ENCODE peak calls at places on chromosomes 11 and 22, in seven cellular contexts. Y is tibial nerve, N is brain microvascular endothelial cell, K is RWPE2, L is lower lobe of right lung, B is PC-3, D is transverse colon. P is an unnamed sample.

GRCh38 chr11:133934599-133935550 is 21.9 kb downstream of the IGSF9B start:
- DNase-seq in Y (peak), N (peak), K (peak), L (no peak), B (peak), D (peak), P (no peak)

GRCh38 chr22:24025475-24025874 is 14.4 kb downstream of the CABIN1 start:
- DNase-seq in Y (no peak), N (no peak), K (no peak), L (no peak), B (no peak), D (no peak), P (no peak)

GRCh38 chr11:32438883-32439487 is 3.6 kb upstream of the WT1 start:
- DNase-seq in Y (no peak), N (no peak), K (no peak), L (no peak), B (no peak), D (no peak), P (no peak)

GRCh38 chr11:28834877-28835276 is 726.7 kb downstream of the METTL15 start:
- DNase-seq in Y (no peak), N (peak), K (peak), L (no peak), B (peak), D (no peak), P (no peak)

GRCh38 chr22:42425337-42425988 is 6.7 kb downstream of the NFAM1 start:
- DNase-seq in Y (no peak), N (no peak), K (no peak), L (no peak), B (no peak), D (no peak), P (no peak)

GRCh38 chr11:100574894-100575769 is 112.0 kb upstream of the ARHGAP42 start:
- DNase-seq in Y (no peak), N (no peak), K (no peak), L (no peak), B (peak), D (no peak), P (no peak)

GRCh38 chr11:65083834-65084597 is at the start of the genes CDCA5 and ZFPL1:
- DNase-seq in Y (peak), N (peak), K (peak), L (peak), B (peak), D (peak), P (peak)

GRCh38 chr11:65887026-65887722 is 1.1 kb downstream of the FIBP start:
- DNase-seq in Y (no peak), N (no peak), K (no peak), L (peak), B (peak), D (peak), P (no peak)

GRCh38 chr11:68574308-68574707 is 110.0 kb upstream of the GAL start:
- DNase-seq in Y (no peak), N (peak), K (no peak), L (no peak), B (peak), D (no peak), P (no peak)

GRCh38 chr11:68579455-68579854 is 104.9 kb upstream of the GAL start:
- DNase-seq in Y (no peak), N (peak), K (no peak), L (no peak), B (peak), D (no peak), P (no peak)

GRCh38 chr11:68569357-68569756 is 108.8 kb downstream of the PPP6R3 start:
- DNase-seq in Y (no peak), N (no peak), K (no peak), L (no peak), B (no peak), D (no peak), P (no peak)

DNA sequence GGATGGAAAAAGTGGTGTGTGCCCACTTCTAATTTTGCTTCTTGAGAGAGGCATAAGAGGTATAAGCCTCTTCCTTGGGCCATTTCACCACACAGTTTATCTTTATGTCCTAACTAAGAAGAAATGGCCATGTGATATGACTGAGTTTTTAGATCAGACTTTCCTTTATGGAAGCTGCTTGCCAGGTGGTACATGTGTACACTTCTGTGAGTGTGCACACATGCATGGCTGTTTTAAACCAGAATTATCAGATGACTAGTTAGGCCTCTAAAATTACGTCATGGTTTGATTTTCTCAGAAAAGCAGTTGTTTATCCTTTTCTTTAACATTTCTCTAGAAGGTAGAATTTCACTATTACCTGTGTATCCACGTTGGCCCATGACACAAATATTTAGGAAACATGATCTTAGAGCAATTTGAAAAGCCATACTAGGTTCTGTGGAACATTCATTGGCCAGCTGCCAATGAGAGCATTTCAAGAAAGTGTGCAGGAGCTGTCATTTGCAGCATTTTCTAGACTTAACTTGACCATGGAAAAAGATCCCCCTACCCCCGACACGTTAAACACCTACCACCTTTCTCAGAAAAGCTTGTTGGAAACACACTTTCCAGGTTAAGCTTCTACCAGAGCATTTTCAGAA is 109.2 kb upstream of the GAL start:
- DNase-seq in Y (no peak), N (no peak), K (no peak), L (no peak), B (no peak), D (no peak), P (no peak)
- H3K27ac ChIP-seq in Y (no peak), N (no peak), K (no peak), L (no peak), B (no peak), D (no peak), P (no peak)

DNA sequence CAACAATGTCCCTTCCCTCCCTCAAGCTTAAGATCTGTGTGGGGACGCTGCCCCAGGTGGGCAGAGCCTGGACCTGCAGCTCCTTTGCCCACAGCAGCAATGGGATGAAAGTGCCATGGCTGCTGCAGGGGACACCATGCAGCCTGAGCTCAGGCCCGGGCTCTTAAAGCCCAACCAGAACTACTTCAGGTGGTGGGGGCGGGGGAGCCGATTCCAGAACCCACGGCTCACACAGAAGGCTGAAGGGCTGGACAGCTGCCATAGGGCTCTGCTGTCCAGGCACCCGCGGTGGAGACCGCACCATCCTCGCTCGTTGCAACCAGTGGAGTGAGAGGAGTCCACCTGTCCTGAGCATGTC is 12.5 kb downstream of the CHID1 start:
- DNase-seq in Y (no peak), N (no peak), K (no peak), L (no peak), B (peak), D (no peak), P (no peak)
- TF ChIP-seq CTCF in Y (no peak), N (peak), K (peak), L (no peak), B (peak), D (no peak), P (no peak)

GRCh38 chr11:121723261-121723741 is 270.5 kb upstream of the SORL1-AS1 start:
- DNase-seq in Y (peak), N (peak), K (no peak), L (no peak), B (no peak), D (no peak), P (peak)
- H3K27ac ChIP-seq in Y (peak), N (no peak), K (no peak), L (no peak), B (no peak), D (peak), P (peak)

DNA sequence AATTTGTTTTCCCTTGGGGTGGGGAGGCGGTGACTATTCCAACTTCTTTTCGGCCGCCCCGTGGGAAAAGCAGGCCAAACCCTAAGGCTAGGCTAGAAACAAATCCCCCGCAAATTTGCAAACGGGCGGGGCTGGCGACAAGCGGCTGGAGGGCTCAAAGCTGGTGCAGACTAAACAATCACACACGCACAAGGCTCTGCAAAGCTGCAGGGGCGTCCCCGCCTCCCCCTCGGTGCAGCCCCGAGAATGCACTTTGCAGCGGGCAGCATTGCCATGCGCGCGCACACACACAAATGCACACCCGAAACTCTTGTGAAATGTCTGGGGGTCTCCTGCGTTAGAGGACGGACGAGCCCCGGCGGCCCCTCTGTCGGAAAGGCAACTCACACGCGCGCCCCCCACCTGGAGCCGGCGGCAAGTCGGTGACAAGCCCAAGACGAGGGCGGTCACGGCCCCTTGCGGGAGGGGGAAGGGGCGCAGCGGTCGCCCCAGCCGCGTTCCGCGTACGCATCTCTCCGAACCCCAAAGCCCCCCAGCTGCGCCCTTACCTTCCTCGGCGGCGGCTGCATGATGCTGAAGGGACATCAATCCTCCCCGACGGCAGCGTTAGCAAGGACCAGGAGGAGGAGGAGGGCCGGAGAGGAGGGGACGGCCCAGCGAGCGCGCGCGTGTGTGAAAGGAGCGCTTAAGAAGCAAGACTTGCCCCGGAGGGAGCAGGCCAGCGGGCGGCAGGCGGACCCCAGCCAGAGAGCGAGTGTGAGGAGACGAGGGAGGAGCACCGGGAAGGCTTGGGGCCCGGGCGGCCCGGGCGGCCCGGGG is 600 bp downstream of the FCHSD2 start:
- DNase-seq in Y (peak), N (peak), K (peak), L (peak), B (peak), D (peak), P (no peak)
- TF ChIP-seq CTCF in Y (no peak), N (no peak), K (no peak), L (no peak), B (no peak), D (no peak), P (no peak)